ENCODE peak calls at places on chromosome 15, in seven cellular contexts. T, O, K, N, V, J and S are unnamed samples.

GRCh38 chr15:101275018-101275417 is 2.3 kb downstream of the SELENOS start:
- DNase-seq in K (no peak), T (no peak), O (no peak), N (no peak), J (no peak), V (no peak), S (no peak)

GRCh38 chr15:29849218-29849617 is 26.9 kb upstream of the TJP1 start:
- DNase-seq in N (no peak), K (no peak), O (no peak), J (no peak), T (no peak), V (no peak), S (no peak)

GRCh38 chr15:65777053-65777452 is 15.0 kb downstream of the DENND4A start:
- DNase-seq in K (no peak), N (no peak), O (no peak), T (no peak), V (no peak), J (no peak), S (no peak)

GRCh38 chr15:52652984-52653383 is 26.2 kb downstream of the ATOSA start:
- DNase-seq in K (peak), T (no peak), N (peak), V (peak), O (no peak), J (no peak), S (peak)

GRCh38 chr15:64740361-64741170 is 34.8 kb downstream of the RBPMS2 start:
- DNase-seq in J (no peak), K (peak), N (peak), V (peak), T (no peak), O (peak), S (peak)

GRCh38 chr15:36090276-36090946 is 489.0 kb upstream of the CDIN1 start:
- DNase-seq in K (no peak), J (no peak), V (no peak), O (no peak), N (no peak), T (no peak), S (no peak)

GRCh38 chr15:96335429-96335807 is 4.9 kb downstream of the NR2F2 start:
- DNase-seq in T (no peak), K (no peak), N (no peak), O (no peak), V (no peak), J (no peak), S (peak)

GRCh38 chr15:65177901-65178300 is 7.2 kb downstream of the CLPX start:
- DNase-seq in O (no peak), V (peak), K (no peak), J (no peak), N (no peak), T (no peak), S (no peak)

GRCh38 chr15:30791239-30791638 is 112.5 kb upstream of the FAN1 start:
- DNase-seq in O (no peak), V (no peak), T (no peak), J (no peak), N (no peak), K (no peak), S (no peak)

GRCh38 chr15:85125056-85125661 is 143.5 kb downstream of the PDE8A start:
- DNase-seq in K (peak), J (no peak), N (peak), V (peak), O (no peak), T (no peak), S (peak)

GRCh38 chr15:38090648-38091047 is 156.2 kb downstream of the TMCO5A start:
- DNase-seq in J (no peak), T (no peak), V (no peak), O (no peak), K (no peak), N (no peak), S (no peak)

GRCh38 chr15:31342781-31343626 is 16.4 kb downstream of the KLF13 start:
- DNase-seq in O (peak), N (no peak), K (no peak), V (no peak), J (peak), T (no peak), S (no peak)

GRCh38 chr15:99114511-99115299 is 9.8 kb downstream of the SYNM start:
- DNase-seq in N (no peak), J (no peak), V (no peak), O (peak), K (no peak), T (peak), S (no peak)

GRCh38 chr15:81088496-81088895 is 45.6 kb upstream of the CFAP161 start:
- DNase-seq in V (no peak), K (no peak), N (no peak), J (no peak), T (no peak), O (no peak), S (no peak)

GRCh38 chr15:63322541-63322940 is 45.1 kb downstream of the APH1B start:
- DNase-seq in J (no peak), O (peak), K (peak), T (no peak), N (peak), V (no peak), S (peak)

GRCh38 chr15:61889706-61890105 is 170.5 kb downstream of the VPS13C start:
- DNase-seq in N (no peak), K (no peak), V (no peak), O (no peak), J (no peak), T (no peak), S (no peak)

GRCh38 chr15:95826831-95827230 is 503.7 kb upstream of the NR2F2 start:
- DNase-seq in T (no peak), N (no peak), V (peak), J (no peak), O (no peak), K (no peak), S (no peak)

GRCh38 chr15:75353604-75354003 is 6.8 kb downstream of the NEIL1 start:
- DNase-seq in K (no peak), O (no peak), V (no peak), N (no peak), T (no peak), J (no peak), S (no peak)

GRCh38 chr15:27808182-27808581 is 290.9 kb downstream of the OCA2 start:
- DNase-seq in V (no peak), N (no peak), O (no peak), T (no peak), K (no peak), J (no peak), S (no peak)

GRCh38 chr15:85651551-85651950 is 143.2 kb downstream of the KLHL25 start:
- DNase-seq in N (no peak), O (no peak), K (no peak), J (no peak), V (no peak), T (no peak), S (no peak)

GRCh38 chr15:27692438-27692837 is 406.7 kb downstream of the OCA2 start:
- DNase-seq in O (no peak), J (no peak), N (no peak), T (no peak), V (no peak), K (no peak), S (no peak)

GRCh38 chr15:75455982-75456531 is 4.6 kb upstream of the SIN3A start:
- DNase-seq in T (peak), J (no peak), V (peak), K (peak), N (peak), O (no peak), S (peak)

GRCh38 chr15:57114070-57114469 is 195.6 kb downstream of the TCF12 start:
- DNase-seq in T (no peak), N (peak), O (no peak), J (no peak), K (peak), V (no peak), S (peak)

GRCh38 chr15:42491540-42492225 is 742 bp upstream of the ZNF106 start:
- DNase-seq in V (peak), K (peak), O (no peak), J (no peak), T (no peak), N (peak), S (peak)

GRCh38 chr15:88609344-88609743 is 11.8 kb upstream of the AEN start:
- DNase-seq in T (no peak), J (no peak), K (no peak), N (no peak), O (no peak), V (no peak), S (no peak)

GRCh38 chr15:45378913-45379262 is 544 bp upstream of the GATM start:
- DNase-seq in V (no peak), T (no peak), N (no peak), K (no peak), J (no peak), O (no peak), S (no peak)

GRCh38 chr15:41483519-41483918 is 10.2 kb upstream of the ITPKA start:
- DNase-seq in V (no peak), T (no peak), J (no peak), O (no peak), N (no peak), K (no peak), S (no peak)

GRCh38 chr15:60585743-60586708 is 107.1 kb upstream of the ICE2 start:
- DNase-seq in N (peak), V (peak), T (no peak), J (no peak), K (peak), O (peak), S (peak)

GRCh38 chr15:56410712-56411111 is 45.5 kb downstream of the TEX9 start:
- DNase-seq in T (no peak), J (no peak), N (no peak), V (no peak), K (no peak), O (no peak), S (no peak)

GRCh38 chr15:43406808-43407207 is 35.9 kb downstream of the TUBGCP4 start:
- DNase-seq in J (no peak), N (no peak), K (no peak), O (no peak), T (no peak), V (no peak), S (no peak)

GRCh38 chr15:57731543-57732103 is 25.1 kb downstream of the POLR2M start:
- DNase-seq in N (no peak), T (no peak), O (no peak), V (no peak), J (no peak), K (no peak), S (no peak)

GRCh38 chr15:92682772-92683510 is 27.4 kb upstream of the FAM174B start:
- DNase-seq in O (no peak), J (no peak), V (no peak), N (peak), T (no peak), K (peak), S (peak)

GRCh38 chr15:79209690-79210089 is 72.8 kb upstream of the ANKRD34C start:
- DNase-seq in N (no peak), T (no peak), J (no peak), K (no peak), O (no peak), V (no peak), S (no peak)
- TF ChIP-seq CTCF in N (peak), T (no peak), J (no peak), K (no peak), O (no peak), V (peak), S (peak)

GRCh38 chr15:78739206-78739605 is 72.1 kb downstream of the ADAMTS7 start:
- DNase-seq in J (no peak), K (no peak), O (no peak), V (no peak), T (no peak), N (no peak), S (no peak)

GRCh38 chr15:78737187-78737820 is 74.0 kb downstream of the ADAMTS7 start:
- DNase-seq in J (no peak), T (no peak), N (no peak), V (no peak), K (no peak), O (no peak), S (no peak)

GRCh38 chr15:78734441-78735064 is 76.7 kb downstream of the ADAMTS7 start:
- DNase-seq in O (no peak), V (no peak), N (no peak), K (no peak), T (no peak), J (no peak), S (no peak)

GRCh38 chr15:78740904-78741274 is 70.4 kb downstream of the ADAMTS7 start:
- DNase-seq in T (no peak), V (no peak), N (no peak), J (no peak), K (no peak), O (no peak), S (no peak)

DNA sequence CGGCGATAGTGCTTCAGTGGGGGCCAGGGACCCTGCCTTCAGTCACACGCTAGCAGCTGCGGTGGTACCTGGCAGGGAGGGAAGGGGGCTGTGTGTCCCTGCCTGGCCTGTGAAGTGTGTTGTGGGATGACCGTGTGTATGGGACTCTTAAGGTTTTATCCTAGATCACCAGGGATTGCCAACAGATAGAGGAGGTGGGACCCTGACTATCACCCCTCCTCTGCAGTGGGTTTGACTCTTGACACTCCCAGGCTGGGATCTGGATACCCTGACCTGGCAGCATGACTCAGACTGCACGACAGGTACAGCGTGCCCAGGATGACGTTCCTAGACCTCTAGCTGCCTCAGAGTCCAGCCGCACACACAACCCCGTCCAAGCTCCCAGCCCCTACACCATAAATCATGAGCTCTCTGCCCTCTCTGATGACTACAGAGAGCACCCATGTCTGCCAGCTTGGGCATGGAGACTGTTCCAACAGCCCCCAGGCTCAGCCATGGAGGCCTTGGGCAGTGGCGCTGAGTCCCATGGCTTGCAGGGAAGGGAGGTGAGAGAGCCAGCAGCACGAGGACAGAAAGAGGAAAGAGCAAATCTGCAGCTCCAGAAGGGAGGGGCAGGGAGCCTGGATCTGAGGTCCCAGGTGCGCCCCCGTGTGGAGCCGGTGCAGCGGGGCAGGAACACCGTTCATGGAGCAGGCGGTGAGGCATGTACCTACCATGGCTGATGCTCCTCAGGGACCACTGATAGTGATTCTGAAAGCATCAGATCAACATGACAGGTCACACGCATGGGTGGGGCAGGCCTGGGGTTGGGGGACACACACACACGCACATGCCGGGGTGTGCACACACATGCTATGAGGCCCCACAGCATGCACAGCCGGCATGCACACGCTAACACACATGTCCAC is 71.0 kb downstream of the ADAMTS7 start:
- DNase-seq in T (peak), J (no peak), K (peak), O (no peak), V (peak), N (peak), S (peak)
- TF ChIP-seq CTCF in T (peak), J (no peak), K (peak), O (peak), V (peak), N (peak), S (peak)

DNA sequence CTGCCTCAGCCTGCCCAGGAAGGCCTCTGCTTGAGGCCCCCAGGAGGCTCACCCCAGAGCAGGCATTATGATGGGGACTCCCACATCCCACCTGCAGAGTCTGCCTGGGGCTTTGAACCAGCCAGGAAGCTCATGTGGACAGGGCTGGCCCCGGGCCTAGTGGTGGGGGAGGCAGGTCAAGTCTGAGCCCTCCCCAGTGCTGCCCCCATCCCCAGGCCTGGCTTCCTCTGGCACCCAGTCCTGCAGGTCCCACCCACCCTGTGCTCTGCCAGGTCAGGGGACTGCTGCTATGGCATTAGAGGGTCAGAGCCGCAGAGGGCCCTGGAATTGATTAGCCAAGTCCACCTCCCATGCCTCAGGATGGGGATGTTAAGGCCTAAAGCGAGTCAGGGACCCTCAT is 17.6 kb upstream of the VPS33B start:
- DNase-seq in O (no peak), N (no peak), V (no peak), K (no peak), T (no peak), J (no peak), S (no peak)
- TF ChIP-seq CTCF in O (no peak), N (no peak), V (no peak), K (no peak), T (no peak), J (no peak), S (no peak)

DNA sequence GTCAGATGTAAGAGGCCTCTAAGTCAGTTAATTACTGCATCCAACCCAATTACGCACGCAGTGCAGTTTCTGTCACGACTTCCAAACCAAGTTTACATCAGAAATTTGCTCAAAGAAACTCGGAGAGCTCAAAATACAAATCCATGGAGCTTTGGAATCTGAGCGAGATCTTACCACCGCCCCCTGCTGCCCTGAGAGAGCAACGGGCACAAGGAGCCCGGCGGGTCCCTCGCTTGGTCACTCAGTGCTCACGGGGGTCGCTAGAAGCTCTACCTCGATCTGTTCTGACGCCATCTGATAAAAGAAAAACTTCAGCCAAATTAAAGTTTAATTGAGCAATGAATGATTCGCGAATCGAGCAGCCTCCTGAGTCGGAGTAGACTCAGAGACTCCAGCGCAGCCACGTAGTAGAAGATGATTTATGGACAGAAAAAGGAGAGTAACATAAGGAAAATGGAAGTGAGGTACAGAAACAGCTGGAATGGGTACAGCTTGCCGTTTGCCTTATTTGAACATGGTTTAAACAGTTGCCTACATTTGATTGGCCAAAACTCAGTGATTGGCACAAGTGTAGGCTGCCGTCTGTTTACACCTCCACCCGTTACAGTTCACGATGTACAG is 232.7 kb upstream of the ATP10A start:
- DNase-seq in N (no peak), V (no peak), T (no peak), O (no peak), J (no peak), K (no peak), S (no peak)
- TF ChIP-seq CTCF in N (no peak), V (peak), T (no peak), O (no peak), J (no peak), K (peak), S (peak)

DNA sequence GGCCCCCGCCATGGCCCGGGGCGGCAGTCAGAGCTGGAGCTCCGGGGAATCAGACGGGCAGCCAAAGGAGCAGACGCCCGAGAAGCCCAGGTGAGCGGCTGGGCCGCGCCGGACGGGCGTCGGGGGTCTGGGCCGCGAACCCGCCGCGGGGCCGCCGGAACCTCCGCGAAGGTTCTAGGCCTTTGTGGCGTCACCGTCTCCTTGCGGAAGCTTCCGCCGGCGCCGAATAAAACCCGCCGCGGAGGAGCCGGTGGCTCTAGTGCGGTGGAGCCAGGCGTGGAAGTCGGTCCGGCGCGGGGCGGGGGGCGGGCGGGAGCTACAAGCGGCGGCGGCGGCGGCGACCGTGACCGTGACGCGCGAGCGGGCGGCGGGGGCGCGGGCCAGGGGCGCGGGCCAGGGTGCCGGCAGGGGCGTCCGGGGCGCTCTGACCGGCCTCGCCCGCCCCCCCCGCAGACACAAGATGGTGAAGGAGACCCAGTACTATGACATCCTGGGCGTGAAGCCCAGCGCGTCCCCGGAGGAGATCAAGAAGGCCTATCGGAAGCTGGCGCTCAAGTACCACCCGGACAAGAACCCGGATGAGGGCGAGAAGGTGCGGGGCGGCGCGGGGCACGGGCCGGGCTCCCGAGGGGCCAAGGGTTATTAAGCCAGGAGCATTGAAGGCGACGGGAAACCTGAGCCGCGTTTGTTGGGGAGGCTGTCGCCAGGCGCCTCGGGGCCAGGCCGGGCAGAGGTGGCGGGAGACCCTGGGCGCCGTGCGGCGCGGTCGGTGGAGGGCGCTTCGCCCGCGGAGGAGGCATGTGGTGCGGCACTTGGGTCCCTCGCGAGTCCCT is at the start of gene DNAJA4:
- DNase-seq in K (peak), O (peak), N (peak), V (no peak), J (peak), T (peak), S (peak)
- TF ChIP-seq CTCF in K (peak), O (peak), N (peak), V (no peak), J (peak), T (peak), S (no peak)

GRCh38 chr15:58840048-58840447 is 68.9 kb downstream of the MINDY2 start:
- DNase-seq in N (peak), T (no peak), J (no peak), K (peak), O (no peak), V (peak), S (peak)
- TF ChIP-seq CTCF in N (no peak), T (no peak), J (no peak), K (no peak), O (no peak), V (no peak), S (no peak)

GRCh38 chr15:67181221-67181639 is 73.2 kb downstream of the AAGAB start:
- DNase-seq in K (no peak), J (no peak), V (no peak), T (no peak), N (no peak), O (peak), S (no peak)
- TF ChIP-seq CTCF in K (no peak), J (no peak), V (peak), T (peak), N (no peak), O (no peak), S (no peak)